ENCODE peak calls at places on chromosome 3, in seven cellular contexts. Y is kidney epithelial cell, U is HFF-Myc, K is epithelial cell of prostate, E is HepG2, P is lung, Q is heart right ventricle. F is an unnamed sample.

GRCh38 chr3:83890039-83890762 is 1068.6 kb upstream of the CADM2 start:
- DNase-seq in Y (no peak), U (no peak), K (no peak), E (no peak), P (no peak), Q (no peak), F (no peak)

GRCh38 chr3:132543016-132543739 is 53.9 kb upstream of the ACKR4 start:
- DNase-seq in Y (peak), U (peak), K (no peak), E (peak), P (no peak), Q (no peak), F (no peak)

GRCh38 chr3:78832785-78833204 is 935.0 kb downstream of the ROBO1 start:
- DNase-seq in Y (no peak), U (no peak), K (no peak), E (peak), P (no peak), Q (no peak), F (no peak)

GRCh38 chr3:129618901-129619671 is 12.6 kb upstream of the PLXND1 start:
- DNase-seq in Y (no peak), U (no peak), K (no peak), E (no peak), P (no peak), Q (peak), F (peak)

GRCh38 chr3:14428087-14429067 is 26.0 kb downstream of the SLC6A6 start:
- DNase-seq in Y (no peak), U (no peak), K (no peak), E (no peak), P (no peak), Q (no peak), F (no peak)

GRCh38 chr3:120418866-120419490 is 31.8 kb downstream of the FSTL1 start:
- DNase-seq in Y (no peak), U (no peak), K (peak), E (peak), P (peak), Q (peak), F (no peak)

GRCh38 chr3:83002869-83003445 is 1241.5 kb upstream of the GBE1 start:
- DNase-seq in Y (no peak), U (no peak), K (no peak), E (no peak), P (no peak), Q (no peak), F (no peak)

GRCh38 chr3:170909129-170909903 is 879 bp upstream of the EIF5A2 start:
- DNase-seq in Y (no peak), U (no peak), K (peak), E (peak), P (no peak), Q (no peak), F (no peak)

GRCh38 chr3:9915252-9916141 is 1.4 kb upstream of the IL17RC start:
- DNase-seq in Y (no peak), U (no peak), K (no peak), E (peak), P (peak), Q (peak), F (peak)

GRCh38 chr3:71129611-71130515 is 453.7 kb downstream of the FOXP1 start:
- DNase-seq in Y (no peak), U (no peak), K (no peak), E (no peak), P (no peak), Q (no peak), F (no peak)

GRCh38 chr3:100813828-100814227 is 104.5 kb downstream of the TFG start:
- DNase-seq in Y (no peak), U (no peak), K (no peak), E (no peak), P (no peak), Q (no peak), F (no peak)

GRCh38 chr3:158152186-158152585 is 42.3 kb downstream of the RSRC1 start:
- DNase-seq in Y (no peak), U (no peak), K (no peak), E (no peak), P (no peak), Q (no peak), F (no peak)

GRCh38 chr3:55416381-55416821 is 70.7 kb downstream of the WNT5A start:
- DNase-seq in Y (peak), U (peak), K (no peak), E (no peak), P (no peak), Q (no peak), F (no peak)

GRCh38 chr3:149368850-149369497 is 8.5 kb downstream of the TM4SF1 start:
- DNase-seq in Y (no peak), U (no peak), K (no peak), E (peak), P (no peak), Q (no peak), F (no peak)

GRCh38 chr3:107884719-107885460 is 205.9 kb downstream of the CD47 start:
- DNase-seq in Y (peak), U (peak), K (no peak), E (no peak), P (no peak), Q (peak), F (no peak)

GRCh38 chr3:11907667-11908660 is 61.3 kb upstream of the TAMM41 start:
- DNase-seq in Y (no peak), U (no peak), K (no peak), E (no peak), P (no peak), Q (no peak), F (no peak)

GRCh38 chr3:51982838-51983577 is at the start of gene ACY1:
- DNase-seq in Y (no peak), U (peak), K (no peak), E (peak), P (peak), Q (peak), F (peak)

GRCh38 chr3:184910664-184911063 is 98.7 kb downstream of the VPS8 start:
- DNase-seq in Y (no peak), U (no peak), K (no peak), E (no peak), P (no peak), Q (no peak), F (no peak)

GRCh38 chr3:175212896-175213295 is 353.8 kb downstream of the NAALADL2 start:
- DNase-seq in Y (no peak), U (no peak), K (peak), E (no peak), P (no peak), Q (no peak), F (no peak)

GRCh38 chr3:185115371-185115770 is 37.5 kb downstream of the C3orf70 start:
- DNase-seq in Y (no peak), U (no peak), K (no peak), E (no peak), P (no peak), Q (no peak), F (no peak)

GRCh38 chr3:31250116-31250813 is 282.5 kb upstream of the STT3B start:
- DNase-seq in Y (peak), U (no peak), K (no peak), E (no peak), P (no peak), Q (no peak), F (no peak)

GRCh38 chr3:100635273-100635701 is 25.9 kb downstream of the ADGRG7 start:
- DNase-seq in Y (no peak), U (no peak), K (no peak), E (peak), P (no peak), Q (no peak), F (no peak)

GRCh38 chr3:32564195-32564594 is 6.5 kb downstream of the DYNC1LI1 start:
- DNase-seq in Y (no peak), U (no peak), K (no peak), E (no peak), P (no peak), Q (no peak), F (no peak)

GRCh38 chr3:185646382-185647133 is 60.5 kb downstream of the SENP2 start:
- DNase-seq in Y (no peak), U (no peak), K (no peak), E (no peak), P (no peak), Q (no peak), F (no peak)

GRCh38 chr3:148598619-148599018 is 99.1 kb upstream of the AGTR1 start:
- DNase-seq in Y (no peak), U (no peak), K (no peak), E (no peak), P (no peak), Q (no peak), F (no peak)

GRCh38 chr3:134073583-134073945 is 43.8 kb upstream of the SLCO2A1 start:
- DNase-seq in Y (no peak), U (no peak), K (no peak), E (no peak), P (no peak), Q (no peak), F (no peak)

F was measured in Right ventricle myocardium inferior.